ENCODE peak calls at places on chromosomes 12 and 14, in five cellular contexts. S is MV-4-11; D is fibroblast of the aortic adventitia; J is activated CD4-positive, alpha-beta T cell treated with anti-CD3 and anti-CD28 coated beads for 48 hours; U is NCI-H146. M is an unnamed sample.

GRCh38 chr14:64235652-64236640 is 58.2 kb downstream of the ESR2 start:
- DNase-seq in S (no peak), D (no peak), J (no peak), U (no peak), M (no peak)

GRCh38 chr14:100422556-100423420 is 99.6 kb downstream of the SLC25A47 start:
- DNase-seq in S (no peak), D (peak; percentile 33), J (no peak), U (no peak), M (no peak)

GRCh38 chr14:84080961-84081360 is 1449.0 kb upstream of the FLRT2 start:
- DNase-seq in S (no peak), D (no peak), J (no peak), U (no peak), M (no peak)

GRCh38 chr12:112303004-112303403 is 79.2 kb downstream of the HECTD4 start:
- DNase-seq in S (no peak), D (peak; percentile 72), J (peak; percentile 61), U (no peak), M (peak; percentile 62)

GRCh38 chr12:16563519-16563918 is 42.4 kb downstream of the LMO3 start:
- DNase-seq in S (no peak), D (no peak), J (no peak), U (no peak), M (no peak)

GRCh38 chr12:117240356-117240755 is 50.1 kb upstream of the FBXO21 start:
- DNase-seq in S (no peak), D (no peak), J (no peak), U (no peak), M (no peak)

GRCh38 chr12:68932701-68933563 is at the start of gene CPM:
- DNase-seq in S (peak; percentile 65), D (peak; percentile 36), J (peak; percentile 83), U (peak; percentile 21), M (peak; percentile 56)

GRCh38 chr14:24089890-24090289 is 4.2 kb upstream of the PCK2 start:
- DNase-seq in S (no peak), D (no peak), J (no peak), U (no peak), M (no peak)

GRCh38 chr12:99157946-99158345 is 489.6 kb upstream of the GARIN6 start:
- DNase-seq in S (no peak), D (no peak), J (no peak), U (no peak), M (no peak)

GRCh38 chr14:102574840-102575478 is 17.5 kb upstream of the RCOR1 start:
- DNase-seq in S (no peak), D (no peak), J (no peak), U (no peak), M (no peak)

GRCh38 chr12:122111070-122111750 is 32.7 kb downstream of the MLXIP start:
- DNase-seq in S (no peak), D (no peak), J (no peak), U (peak; percentile 43), M (peak; percentile 86)

GRCh38 chr12:40016960-40017359 is 88.9 kb downstream of the SLC2A13 start:
- DNase-seq in S (no peak), D (peak; percentile 81), J (no peak), U (no peak), M (no peak)

GRCh38 chr12:128008341-128008740 is 258.6 kb upstream of the TMEM132C start:
- DNase-seq in S (no peak), D (peak; percentile 54), J (no peak), U (no peak), M (no peak)

GRCh38 chr12:24861751-24862575 is 86.9 kb downstream of the BCAT1 start:
- DNase-seq in S (peak; percentile 65), D (peak; percentile 65), J (no peak), U (no peak), M (peak; percentile 47)

GRCh38 chr14:54845616-54846015 is 57.0 kb downstream of the GCH1 start:
- DNase-seq in S (no peak), D (no peak), J (no peak), U (no peak), M (no peak)

GRCh38 chr12:122028165-122028591 is 6.5 kb downstream of the BCL7A start:
- DNase-seq in S (no peak), D (peak; percentile 67), J (no peak), U (no peak), M (peak; percentile 80)

GRCh38 chr12:88658009-88658408 is 77.7 kb upstream of the KITLG start:
- DNase-seq in S (no peak), D (peak; percentile 91), J (no peak), U (no peak), M (peak; percentile 85)

GRCh38 chr12:65728913-65729793 is 95.1 kb upstream of the HMGA2 start:
- DNase-seq in S (no peak), D (no peak), J (peak; percentile 4), U (no peak), M (peak; percentile 32)

GRCh38 chr12:110744697-110745264 is 2.1 kb upstream of the PPP1CC start:
- DNase-seq in S (no peak), D (no peak), J (no peak), U (no peak), M (peak; percentile 77)

GRCh38 chr12:122028601-122029560 is 7.2 kb downstream of the BCL7A start:
- DNase-seq in S (no peak), D (no peak), J (peak; percentile 45), U (no peak), M (peak; percentile 60)

GRCh38 chr12:14884458-14884878 is 1.2 kb downstream of the MGP start:
- DNase-seq in S (peak; percentile 93), D (peak; percentile 91), J (peak; percentile 82), U (no peak), M (peak; percentile 82)

GRCh38 chr12:94263905-94264655 is 115.7 kb downstream of the PLXNC1 start:
- DNase-seq in S (peak; percentile 46), D (peak; percentile 11), J (no peak), U (no peak), M (no peak)

GRCh38 chr14:52703225-52703624 is 3.8 kb upstream of the PSMC6 start:
- DNase-seq in S (peak; percentile 76), D (peak; percentile 98), J (no peak), U (no peak), M (peak; percentile 93)

GRCh38 chr12:92597997-92598396 is 104.8 kb upstream of the PLEKHG7 start:
- DNase-seq in S (no peak), D (peak; percentile 49), J (no peak), U (no peak), M (peak; percentile 94)

GRCh38 chr14:68779761-68780323 is 13.0 kb downstream of the ZFP36L1 start:
- DNase-seq in S (no peak), D (peak; percentile 69), J (peak; percentile 67), U (no peak), M (peak; percentile 64)

GRCh38 chr14:22850944-22851790 is 14.8 kb downstream of the MMP14 start:
- DNase-seq in S (peak; percentile 96), D (peak; percentile 96), J (peak; percentile 41), U (no peak), M (peak; percentile 99)

GRCh38 chr12:111942557-111942956 is 70.4 kb downstream of the TMEM116 start:
- DNase-seq in S (peak; percentile 6), D (peak; percentile 78), J (no peak), U (peak; percentile 3), M (peak; percentile 74)

GRCh38 chr12:10849425-10849878 is at the start of gene PRR4:
- DNase-seq in S (no peak), D (no peak), J (no peak), U (no peak), M (peak; percentile 91)

GRCh38 chr12:22574921-22575320 is 30.6 kb upstream of the C2CD5 start:
- DNase-seq in S (no peak), D (no peak), J (no peak), U (no peak), M (no peak)

GRCh38 chr14:28785096-28785952 is 18.7 kb downstream of the FOXG1 start:
- DNase-seq in S (no peak), D (no peak), J (no peak), U (peak; percentile 32), M (no peak)

GRCh38 chr12:108214486-108214885 is 85.4 kb downstream of the WSCD2 start:
- DNase-seq in S (peak; percentile 11), D (peak; percentile 25), J (peak; percentile 30), U (no peak), M (no peak)

GRCh38 chr14:56905282-56905681 is 95.0 kb upstream of the OTX2 start:
- DNase-seq in S (no peak), D (no peak), J (no peak), U (no peak), M (no peak)